ENCODE peak calls at places on chromosomes 16 and 17, in eight cellular contexts. G, R, D, C, Z, X, T and Y are unnamed samples.
A peak's percentile ranks its signal among the peaks of the same experiment; 100 is the strongest.

GRCh38 chr16:10619271-10619849 is 39.0 kb upstream of the EMP2 start:
- DNase-seq in G (no peak), R (no peak), D (peak; percentile 69), C (peak; percentile 60), Z (no peak), X (no peak), T (peak; percentile 85), Y (no peak)

GRCh38 chr17:82434216-82434565 is 15.8 kb upstream of the OGFOD3 start:
- DNase-seq in G (no peak), R (no peak), D (no peak), C (no peak), Z (no peak), X (no peak), T (peak; percentile 52), Y (no peak)

GRCh38 chr17:67784364-67785121 is 40.8 kb upstream of the BPTF start:
- DNase-seq in G (no peak), R (peak; percentile 65), D (no peak), C (peak; percentile 42), Z (no peak), X (no peak), T (peak; percentile 40), Y (no peak)

GRCh38 chr16:64687796-64688195 is 434.1 kb downstream of the CDH11 start:
- DNase-seq in G (no peak), R (no peak), D (no peak), C (no peak), Z (no peak), X (no peak), T (no peak), Y (no peak)

GRCh38 chr16:54123766-54124165 is 162.8 kb downstream of the IRX3 start:
- DNase-seq in G (no peak), R (no peak), D (no peak), C (no peak), Z (no peak), X (no peak), T (no peak), Y (no peak)

GRCh38 chr16:11205754-11206459 is 50.1 kb downstream of the SOCS1 start:
- DNase-seq in G (no peak), R (peak; percentile 9), D (no peak), C (peak; percentile 38), Z (no peak), X (no peak), T (peak; percentile 45), Y (no peak)

GRCh38 chr17:82489851-82490511 is 29.6 kb upstream of the FOXK2 start:
- DNase-seq in G (no peak), R (no peak), D (no peak), C (no peak), Z (no peak), X (no peak), T (no peak), Y (no peak)

GRCh38 chr16:1778200-1779179 is 3.9 kb downstream of the SPSB3 start:
- DNase-seq in G (no peak), R (no peak), D (no peak), C (no peak), Z (no peak), X (no peak), T (peak; percentile 10), Y (no peak)

DNA sequence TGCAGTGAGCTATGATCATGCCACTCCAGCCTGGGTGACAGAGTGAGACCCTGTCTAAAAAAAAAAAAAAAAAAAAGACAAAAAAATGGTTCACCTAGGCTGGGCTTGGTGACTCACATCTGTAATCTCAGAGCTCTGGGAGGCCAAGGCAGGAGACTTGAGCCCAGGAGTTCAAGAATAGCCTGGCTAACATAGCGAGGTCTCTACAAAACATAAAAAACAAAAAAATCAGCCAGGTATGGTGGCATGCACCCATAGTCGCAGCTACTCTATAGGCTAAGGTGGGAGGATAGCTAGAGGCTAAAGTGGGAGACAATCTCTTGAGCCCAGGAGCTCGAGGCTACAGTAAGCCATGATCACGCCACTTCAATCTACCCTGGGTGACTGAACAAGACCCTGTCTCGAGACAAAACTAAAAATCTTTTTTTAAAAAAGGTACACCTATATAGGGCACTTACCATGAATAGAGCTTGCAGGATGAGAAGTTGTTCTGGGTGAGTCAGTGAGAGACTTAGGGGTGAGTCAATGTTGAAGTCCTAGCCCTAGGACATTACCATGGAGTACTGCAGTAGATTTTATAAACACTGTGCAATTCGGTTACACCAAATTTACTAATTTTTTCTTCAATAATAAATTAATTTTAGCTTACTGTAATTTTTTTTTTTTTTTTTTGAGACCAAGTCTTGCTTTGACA is 19.0 kb downstream of the USP32 start:
- DNase-seq in G (no peak), R (no peak), D (no peak), C (no peak), Z (no peak), X (no peak), T (no peak), Y (no peak)
- H3K27ac ChIP-seq in G (peak overlapping the region; percentile 77), R (no peak overlapping the region), D (no peak overlapping the region), C (peak overlapping the region; percentile 32), Z (no peak overlapping the region), X (no peak overlapping the region), T (no peak overlapping the region), Y (no peak overlapping the region)

GRCh38 chr17:81310963-81311550 is 15.9 kb upstream of the SLC38A10 start:
- DNase-seq in G (no peak), R (no peak), D (no peak), C (no peak), Z (no peak), X (no peak), T (no peak), Y (no peak)

GRCh38 chr17:81309859-81310839 is 15.0 kb upstream of the SLC38A10 start:
- DNase-seq in G (no peak), R (no peak), D (no peak), C (no peak), Z (no peak), X (no peak), T (no peak), Y (no peak)

GRCh38 chr17:81307636-81308035 is 12.5 kb upstream of the SLC38A10 start:
- DNase-seq in G (no peak), R (no peak), D (no peak), C (no peak), Z (no peak), X (no peak), T (no peak), Y (no peak)

GRCh38 chr17:81308161-81308560 is 13.1 kb upstream of the SLC38A10 start:
- DNase-seq in G (no peak), R (no peak), D (no peak), C (no peak), Z (no peak), X (no peak), T (no peak), Y (no peak)

DNA sequence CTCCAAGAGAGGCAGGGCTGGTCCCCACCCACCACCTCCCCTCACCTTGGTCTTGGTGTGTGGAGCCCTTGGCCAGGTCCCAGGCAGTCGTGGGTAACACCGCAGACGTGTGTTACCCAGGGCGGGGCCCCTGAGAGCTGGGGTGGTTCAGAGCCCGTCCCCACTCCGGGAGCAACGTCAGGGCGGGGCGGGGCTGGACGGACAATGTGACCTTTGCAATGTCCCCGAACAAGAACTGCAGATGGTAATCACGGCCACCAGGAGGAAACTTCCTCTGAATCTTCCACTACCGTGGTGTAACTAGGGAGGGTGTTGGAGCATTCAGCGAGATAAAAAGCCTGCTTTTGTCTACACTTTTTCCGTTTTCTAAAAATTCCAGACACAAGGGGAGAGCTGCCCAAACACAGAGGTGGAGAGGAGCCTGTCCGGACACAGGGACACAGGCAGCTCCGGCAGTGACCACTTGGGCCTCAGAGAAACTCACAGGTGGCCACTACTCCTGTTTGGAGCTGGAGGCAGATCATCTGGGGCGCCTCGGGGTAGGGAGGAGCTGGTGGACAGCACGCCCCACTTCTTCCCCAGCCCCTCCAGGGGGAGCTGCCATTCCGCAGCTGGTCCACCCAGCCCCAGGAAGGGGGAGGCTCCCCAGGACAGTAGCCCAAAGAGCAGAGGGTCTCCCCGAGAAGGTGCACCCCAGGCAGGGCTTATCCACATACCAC is 14.2 kb upstream of the SLC38A10 start:
- DNase-seq in G (peak; percentile 75), R (peak; percentile 28), D (peak; percentile 95), C (peak; percentile 90), Z (peak; percentile 85), X (no peak), T (peak; percentile 96), Y (peak; percentile 98)
- TF ChIP-seq POLR2AphosphoS5 in G (no peak), R (no peak), D (peak; percentile 49), C (peak; percentile 80), Z (peak; percentile 85), X (no peak), T (peak; percentile 82), Y (peak; percentile 76)

GRCh38 chr17:11639736-11640510 is 41.7 kb downstream of the DNAH9 start:
- DNase-seq in G (no peak), R (no peak), D (no peak), C (no peak), Z (no peak), X (no peak), T (no peak), Y (peak; percentile 87)

GRCh38 chr17:11641521-11642275 is 43.4 kb downstream of the DNAH9 start:
- DNase-seq in G (no peak), R (no peak), D (no peak), C (no peak), Z (no peak), X (no peak), T (no peak), Y (peak; percentile 85)

GRCh38 chr17:11636771-11637170 is 38.5 kb downstream of the DNAH9 start:
- DNase-seq in G (no peak), R (no peak), D (no peak), C (no peak), Z (no peak), X (no peak), T (no peak), Y (no peak)

GRCh38 chr17:11638700-11639265 is 40.5 kb downstream of the DNAH9 start:
- DNase-seq in G (no peak), R (no peak), D (no peak), C (no peak), Z (no peak), X (no peak), T (no peak), Y (peak; percentile 87)

DNA sequence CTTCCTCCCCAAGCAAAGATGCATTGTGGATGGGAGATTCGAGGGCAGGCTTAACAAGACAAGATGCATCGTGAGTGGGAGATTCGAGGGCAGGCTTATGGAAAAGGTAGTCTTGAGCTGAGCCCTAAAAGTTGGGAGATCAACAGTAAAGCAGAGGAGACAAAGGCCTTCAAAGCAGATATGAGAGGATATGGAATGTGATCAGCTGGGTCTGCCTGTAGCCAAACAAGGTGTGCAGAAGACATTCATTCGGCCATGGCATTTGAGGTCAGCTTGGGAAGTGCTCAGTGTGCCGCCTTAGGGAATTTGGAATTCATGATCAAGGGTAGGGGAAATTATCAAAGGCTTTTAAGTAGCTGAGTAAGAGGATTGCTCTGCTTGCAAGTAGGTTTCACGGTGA is 39.5 kb downstream of the DNAH9 start:
- DNase-seq in G (no peak), R (no peak), D (no peak), C (no peak), Z (no peak), X (no peak), T (no peak), Y (peak; percentile 82)
- H3K27ac ChIP-seq in G (no peak overlapping the region), R (no peak overlapping the region), D (no peak overlapping the region), C (no peak overlapping the region), Z (no peak overlapping the region), X (no peak overlapping the region), T (no peak overlapping the region), Y (no peak overlapping the region)

GRCh38 chr17:27242951-27243350 is 51.0 kb upstream of the WSB1 start:
- DNase-seq in G (no peak), R (no peak), D (no peak), C (no peak), Z (no peak), X (no peak), T (no peak), Y (peak; percentile 57)

GRCh38 chr17:27244019-27244418 is 49.9 kb upstream of the WSB1 start:
- DNase-seq in G (peak; percentile 38), R (no peak), D (no peak), C (no peak), Z (no peak), X (no peak), T (no peak), Y (peak; percentile 90)

GRCh38 chr17:27246537-27246936 is 47.4 kb upstream of the WSB1 start:
- DNase-seq in G (no peak), R (no peak), D (no peak), C (no peak), Z (no peak), X (no peak), T (no peak), Y (no peak)

GRCh38 chr17:27245230-27245696 is 48.7 kb upstream of the WSB1 start:
- DNase-seq in G (peak; percentile 93), R (peak; percentile 88), D (peak; percentile 93), C (peak; percentile 74), Z (peak; percentile 69), X (peak; percentile 58), T (peak; percentile 85), Y (peak; percentile 93)

GRCh38 chr17:27244481-27245223 is 49.3 kb upstream of the WSB1 start:
- DNase-seq in G (peak; percentile 98), R (peak; percentile 66), D (peak; percentile 91), C (no peak), Z (no peak), X (no peak), T (peak; percentile 41), Y (no peak)
- TF ChIP-seq POLR2AphosphoS5 in G (peak; percentile 84), R (no peak), D (peak; percentile 56), C (peak; percentile 78), Z (no peak), X (no peak), T (peak; percentile 69), Y (peak; percentile 87)